ENCODE peak calls at places on chromosome 5, in nine cellular contexts. L, U, F, Q, J, W, K, X and M are unnamed samples.

GRCh38 chr5:73792687-73793320 is 166.8 kb downstream of the ARHGEF28 start:
- DNase-seq in L (no peak), Q (peak; percentile 43), F (peak; percentile 46), U (peak; percentile 51), K (peak; percentile 77), J (peak; percentile 90), W (peak; percentile 47), X (peak; percentile 61), M (no peak)

GRCh38 chr5:133702773-133703770 is 90.7 kb upstream of the FSTL4 start:
- DNase-seq in X (no peak), W (no peak), K (no peak), J (no peak), Q (no peak), L (no peak), F (no peak), U (no peak), M (no peak)

GRCh38 chr5:95027151-95027721 is 257.7 kb downstream of the MCTP1 start:
- DNase-seq in W (no peak), U (no peak), L (no peak), F (no peak), K (no peak), X (no peak), J (no peak), Q (no peak), M (no peak)

GRCh38 chr5:38650540-38651275 is 94.3 kb upstream of the LIFR start:
- DNase-seq in L (no peak), K (no peak), X (no peak), W (no peak), U (peak; percentile 54), Q (no peak), F (no peak), J (no peak), M (no peak)

GRCh38 chr5:132372542-132372941 is 3.0 kb downstream of the SLC22A5 start:
- DNase-seq in L (no peak), K (no peak), W (no peak), Q (no peak), J (no peak), U (no peak), F (no peak), X (no peak), M (no peak)

GRCh38 chr5:135822959-135823358 is 11.5 kb upstream of the SLC25A48 start:
- DNase-seq in K (no peak), F (no peak), X (no peak), W (no peak), L (no peak), J (no peak), U (no peak), Q (no peak), M (no peak)

GRCh38 chr5:175102717-175103116 is 341.3 kb downstream of the DRD1 start:
- DNase-seq in L (no peak), J (no peak), U (no peak), K (no peak), W (no peak), Q (no peak), X (no peak), F (no peak), M (no peak)

GRCh38 chr5:34526682-34527305 is 129.3 kb upstream of the RAI14 start:
- DNase-seq in W (no peak), Q (no peak), U (peak; percentile 36), J (no peak), F (no peak), K (no peak), L (no peak), X (no peak), M (no peak)

GRCh38 chr5:45604092-45604491 is 92.1 kb downstream of the HCN1 start:
- DNase-seq in W (no peak), K (no peak), X (no peak), U (no peak), Q (no peak), L (no peak), J (no peak), F (no peak), M (no peak)

GRCh38 chr5:54062958-54063357 is 247.4 kb downstream of the ARL15 start:
- DNase-seq in K (no peak), X (no peak), L (no peak), F (no peak), U (peak; percentile 89), W (no peak), Q (no peak), J (no peak), M (no peak)

GRCh38 chr5:36646507-36647023 is 40.2 kb downstream of the SLC1A3 start:
- DNase-seq in Q (no peak), K (no peak), F (no peak), L (no peak), X (no peak), J (no peak), U (peak; percentile 88), W (no peak), M (no peak)

GRCh38 chr5:66472010-66472409 is 124.2 kb upstream of the MAST4 start:
- DNase-seq in X (no peak), L (no peak), U (no peak), J (no peak), W (no peak), K (no peak), F (no peak), Q (no peak), M (no peak)

GRCh38 chr5:5585751-5586341 is 163.4 kb downstream of the ICE1 start:
- DNase-seq in U (no peak), L (no peak), J (no peak), F (no peak), W (no peak), X (no peak), K (no peak), Q (no peak), M (no peak)

DNA sequence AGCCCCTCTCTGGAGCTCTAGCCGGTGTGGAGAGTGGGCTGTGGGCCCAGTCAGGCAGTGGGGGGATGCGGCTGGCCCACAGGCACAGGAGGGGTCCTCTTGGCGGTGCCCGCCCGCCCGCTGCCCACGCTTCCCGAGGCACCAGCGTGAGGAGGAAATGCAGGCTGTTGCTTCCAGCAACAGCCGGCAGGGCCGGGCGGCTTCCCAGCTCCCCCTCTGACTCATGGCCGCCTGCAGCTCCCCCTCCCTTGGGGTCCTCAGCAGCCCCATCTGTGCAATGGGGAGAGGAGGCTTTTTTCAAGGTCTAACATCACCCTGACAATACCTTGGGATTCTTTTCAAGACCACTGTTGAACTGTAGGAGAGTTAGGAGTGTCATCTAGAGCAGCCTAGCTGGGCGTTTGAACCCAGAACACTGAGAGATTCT is 10.4 kb downstream of the CXXC5 start:
- DNase-seq in X (no peak), F (no peak), L (no peak), U (peak; percentile 75), K (no peak), J (no peak), Q (no peak), W (no peak), M (peak; percentile 60)
- H3K4me3 ChIP-seq in X (peak overlapping the region; percentile 55), F (no peak overlapping the region), L (no peak overlapping the region), U (no peak overlapping the region), K (no peak overlapping the region), J (peak overlapping the region; percentile 41), Q (peak overlapping the region; percentile 15), W (no peak overlapping the region), M (no peak overlapping the region)

DNA sequence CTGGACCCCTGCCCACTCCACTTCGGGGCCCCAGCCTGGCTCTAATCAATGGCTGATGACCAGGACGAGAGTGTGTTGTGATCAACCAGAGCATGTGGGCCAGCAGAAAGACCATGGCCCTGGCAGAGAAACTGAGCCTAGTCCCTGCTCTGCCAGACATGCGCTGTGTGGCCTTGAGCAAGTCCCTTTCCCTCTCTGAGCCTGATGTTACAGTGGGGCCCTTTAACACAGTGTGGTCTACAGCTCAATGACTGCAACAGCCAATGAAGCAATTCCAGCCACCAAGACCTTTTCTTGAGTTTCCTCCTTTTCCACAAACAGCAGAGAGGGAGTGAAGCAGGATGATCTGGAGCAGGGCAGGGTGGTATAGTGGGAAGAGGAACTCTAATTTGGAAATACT is 25.8 kb upstream of the ARSI start:
- DNase-seq in K (no peak), X (no peak), W (no peak), J (no peak), F (no peak), L (no peak), Q (no peak), U (no peak), M (no peak)
- H3K4me1 ChIP-seq in K (no peaks in the 10 kb centered on the region), X (no peaks in the 10 kb centered on the region), W (no peaks in the 10 kb centered on the region), J (no peaks in the 10 kb centered on the region), F (no peaks in the 10 kb centered on the region), L (no peaks in the 10 kb centered on the region), Q (no peaks in the 10 kb centered on the region), U (no peaks in the 10 kb centered on the region), M (no peaks in the 10 kb centered on the region)

DNA sequence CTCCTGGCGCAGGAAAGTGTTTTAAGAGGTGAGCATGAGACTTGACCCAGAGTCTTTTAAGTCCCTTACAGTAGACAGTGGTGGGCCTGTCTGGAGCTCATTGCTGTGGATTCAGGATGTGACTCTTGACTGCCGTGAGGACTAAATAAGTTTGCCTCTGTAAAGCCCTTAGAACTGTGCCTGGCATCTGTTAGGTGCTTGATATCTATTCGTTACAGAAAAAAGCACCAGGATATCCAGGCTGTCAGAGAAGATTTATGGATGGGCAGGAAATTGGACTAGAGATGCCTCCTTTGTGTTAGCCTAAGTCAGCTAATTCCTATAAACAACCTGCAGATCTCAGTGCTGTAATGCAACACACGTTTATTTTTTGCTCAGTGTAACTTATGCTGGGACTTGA is 12.6 kb downstream of the ERGIC1 start:
- DNase-seq in U (no peak), K (no peak), L (no peak), F (no peak), X (no peak), W (no peak), Q (no peak), J (no peak), M (no peak)
- H3K4me3 ChIP-seq in U (no peak overlapping the region), K (no peak overlapping the region), L (no peak overlapping the region), F (no peak overlapping the region), X (no peak overlapping the region), W (no peak overlapping the region), Q (no peak overlapping the region), J (no peak overlapping the region), M (no peak overlapping the region)

GRCh38 chr5:111681791-111682190 is 75.2 kb downstream of the NREP start:
- DNase-seq in F (no peak), Q (no peak), W (no peak), K (no peak), J (peak; percentile 20), U (no peak), X (no peak), L (no peak), M (no peak)

GRCh38 chr5:111676926-111677415 is 80.0 kb downstream of the NREP start:
- DNase-seq in K (no peak), L (no peak), X (no peak), F (no peak), Q (no peak), W (no peak), J (no peak), U (peak; percentile 9), M (no peak)

GRCh38 chr5:111679611-111680010 is 77.4 kb downstream of the NREP start:
- DNase-seq in F (no peak), L (no peak), Q (no peak), W (no peak), X (no peak), K (no peak), U (no peak), J (no peak), M (no peak)

GRCh38 chr5:111681414-111681790 is 75.6 kb downstream of the NREP start:
- DNase-seq in Q (no peak), F (no peak), J (no peak), K (no peak), X (no peak), L (no peak), U (peak; percentile 23), W (no peak), M (no peak)

GRCh38 chr5:111680737-111681413 is 76.1 kb downstream of the NREP start:
- DNase-seq in L (no peak), X (peak; percentile 50), W (no peak), U (peak; percentile 94), K (peak; percentile 78), F (no peak), Q (peak; percentile 49), J (peak; percentile 81), M (peak; percentile 44)
- H3K4me1 ChIP-seq in L (peaks cover 16% of the 10 kb centered on the region), X (peaks cover 28% of the 10 kb centered on the region), W (no peaks in the 10 kb centered on the region), U (peaks cover 25% of the 10 kb centered on the region), K (peaks cover 6% of the 10 kb centered on the region), F (peaks cover 2% of the 10 kb centered on the region), Q (peaks cover 23% of the 10 kb centered on the region), J (peaks cover 14% of the 10 kb centered on the region), M (no peaks in the 10 kb centered on the region)